ENCODE peak calls at places on chromosomes 16 and 17, in four cellular contexts. N, E, Y and V are unnamed samples.

GRCh38 chr16:11111891-11112634 is 143.9 kb downstream of the SOCS1 start:
- DNase-seq in E (no peak), N (no peak), Y (no peak), V (no peak)

GRCh38 chr16:46949216-46949892 is 24.1 kb downstream of the DNAJA2 start:
- DNase-seq in E (no peak), N (peak), Y (no peak), V (no peak)

GRCh38 chr17:58302171-58302918 is 21.6 kb upstream of the MPO start:
- DNase-seq in Y (no peak), N (no peak), E (no peak), V (no peak)

GRCh38 chr16:90042946-90043514 is 23.8 kb upstream of the DBNDD1 start:
- DNase-seq in N (no peak), Y (no peak), E (no peak), V (no peak)

GRCh38 chr17:50922107-50922506 is 56.0 kb upstream of the TOB1 start:
- DNase-seq in N (no peak), Y (no peak), E (no peak), V (no peak)

GRCh38 chr16:26772503-26772902 is 294.2 kb upstream of the C16orf82 start:
- DNase-seq in Y (no peak), N (no peak), E (no peak), V (no peak)

GRCh38 chr17:7720125-7720524 is 2.6 kb downstream of the DNAH2 start:
- DNase-seq in N (no peak), Y (no peak), E (no peak), V (no peak)

GRCh38 chr16:79607587-79607986 is 7.0 kb upstream of the MAF start:
- DNase-seq in Y (no peak), N (no peak), E (no peak), V (no peak)

GRCh38 chr16:3182608-3183444 is 5.2 kb upstream of the OR1F1 start:
- DNase-seq in E (no peak), Y (peak), N (peak), V (peak)

GRCh38 chr16:89983550-89983949 is 35.0 kb downstream of the DEF8 start:
- DNase-seq in E (no peak), Y (no peak), N (no peak), V (no peak)